ENCODE peak calls at places on chromosome 9, in five cellular contexts. One of them, this sample, is unnamed.
A peak's percentile ranks its signal among the peaks of the same experiment; 100 is the strongest.

GRCh38 chr9:5425006-5425628 is 12.6 kb downstream of the PLGRKT start:
- DNase-seq in stomach: no peak
- DNase-seq in HepG2: peak; percentile 20
- DNase-seq in A549: peak; percentile 59
- DNase-seq in breast epithelium: no peak
- DNase-seq in this sample: no peak

GRCh38 chr9:85716031-85716877 is 25.5 kb downstream of the AGTPBP1 start:
- DNase-seq in HepG2: no peak
- DNase-seq in breast epithelium: no peak
- DNase-seq in stomach: no peak
- DNase-seq in A549: no peak
- DNase-seq in this sample: no peak

GRCh38 chr9:121648799-121649198 is 2.6 kb upstream of the DAB2IP start:
- DNase-seq in stomach: no peak
- DNase-seq in A549: no peak
- DNase-seq in breast epithelium: no peak
- DNase-seq in HepG2: no peak
- DNase-seq in this sample: no peak

GRCh38 chr9:119289740-119290139 is 79.5 kb downstream of the BRINP1 start:
- DNase-seq in breast epithelium: peak; percentile 30
- DNase-seq in A549: peak; percentile 53
- DNase-seq in stomach: peak; percentile 33
- DNase-seq in HepG2: peak; percentile 32
- DNase-seq in this sample: no peak

GRCh38 chr9:114504341-114505186 is 709 bp downstream of the WHRN start:
- DNase-seq in breast epithelium: peak; percentile 48
- DNase-seq in A549: peak; percentile 60
- DNase-seq in HepG2: no peak
- DNase-seq in stomach: peak; percentile 44
- DNase-seq in this sample: peak; percentile 83

GRCh38 chr9:136024696-136025316 is 63.6 kb upstream of the UBAC1 start:
- DNase-seq in stomach: no peak
- DNase-seq in A549: no peak
- DNase-seq in HepG2: no peak
- DNase-seq in breast epithelium: no peak
- DNase-seq in this sample: no peak

GRCh38 chr9:78038620-78039300 is 7.1 kb upstream of the GNAQ start:
- DNase-seq in HepG2: no peak
- DNase-seq in A549: no peak
- DNase-seq in breast epithelium: no peak
- DNase-seq in stomach: no peak
- DNase-seq in this sample: no peak

GRCh38 chr9:37005517-37006140 is 28.4 kb downstream of the PAX5 start:
- DNase-seq in breast epithelium: no peak
- DNase-seq in stomach: no peak
- DNase-seq in A549: no peak
- DNase-seq in HepG2: no peak
- DNase-seq in this sample: no peak

GRCh38 chr9:8653855-8654254 is 854.3 kb upstream of the DMAC1 start:
- DNase-seq in A549: no peak
- DNase-seq in breast epithelium: no peak
- DNase-seq in HepG2: no peak
- DNase-seq in stomach: no peak
- DNase-seq in this sample: no peak

GRCh38 chr9:4066120-4066519 is 233.7 kb downstream of the GLIS3 start:
- DNase-seq in A549: no peak
- DNase-seq in breast epithelium: no peak
- DNase-seq in stomach: no peak
- DNase-seq in HepG2: no peak
- DNase-seq in this sample: no peak

GRCh38 chr9:76996700-76997099 is 22.8 kb upstream of the FOXB2 start:
- DNase-seq in stomach: no peak
- DNase-seq in HepG2: peak; percentile 12
- DNase-seq in A549: peak; percentile 37
- DNase-seq in breast epithelium: no peak
- DNase-seq in this sample: no peak

GRCh38 chr9:124873664-124874063 is 11.7 kb downstream of the ARPC5L start:
- DNase-seq in breast epithelium: no peak
- DNase-seq in HepG2: no peak
- DNase-seq in stomach: no peak
- DNase-seq in A549: no peak
- DNase-seq in this sample: no peak

DNA sequence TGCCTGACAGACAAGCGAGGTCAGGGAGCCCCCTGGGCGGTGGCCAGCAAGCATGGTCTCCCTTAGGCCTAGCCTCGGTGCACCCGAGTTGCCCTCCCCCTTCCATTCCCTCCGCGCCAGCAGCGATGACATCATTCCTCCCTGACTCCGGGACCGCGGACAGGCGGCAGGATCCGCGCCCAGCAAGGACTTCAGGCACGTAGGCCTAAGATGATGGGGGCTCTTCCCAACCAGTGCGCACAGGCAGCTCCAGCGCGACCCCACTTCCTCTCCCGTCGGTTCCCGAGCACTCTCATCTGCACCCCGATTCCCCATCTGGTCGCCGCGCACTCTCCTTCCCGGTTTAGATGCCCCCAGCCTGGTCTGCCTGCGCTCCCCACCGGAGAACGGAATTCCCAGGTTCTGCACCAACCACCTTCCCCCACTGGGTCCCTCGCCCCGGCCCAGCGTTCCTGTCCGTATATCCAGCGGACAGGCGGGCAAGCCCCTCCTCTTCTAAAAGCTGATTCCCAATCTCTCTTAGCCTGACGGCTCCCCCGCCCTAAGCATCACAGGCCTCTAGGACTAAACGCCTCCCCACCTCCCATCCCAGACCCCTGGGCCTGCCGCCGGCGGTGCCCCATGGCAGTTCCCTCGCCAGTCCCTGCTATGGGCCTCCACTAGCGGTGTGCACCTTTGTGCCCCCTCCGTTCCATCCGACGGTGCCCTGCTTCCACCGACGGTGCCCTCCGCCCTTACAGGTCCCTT is 931 bp downstream of the FAM219A start:
- DNase-seq in stomach: peak; percentile 66
- DNase-seq in HepG2: no peak
- DNase-seq in breast epithelium: peak; percentile 59
- DNase-seq in A549: peak; percentile 62
- DNase-seq in this sample: peak; percentile 85
- TF ChIP-seq POLR2A in stomach: no peak
- TF ChIP-seq POLR2A in HepG2: no peak
- TF ChIP-seq POLR2A in breast epithelium: no peak
- TF ChIP-seq POLR2A in A549: no peak
- TF ChIP-seq POLR2A in this sample: no peak

DNA sequence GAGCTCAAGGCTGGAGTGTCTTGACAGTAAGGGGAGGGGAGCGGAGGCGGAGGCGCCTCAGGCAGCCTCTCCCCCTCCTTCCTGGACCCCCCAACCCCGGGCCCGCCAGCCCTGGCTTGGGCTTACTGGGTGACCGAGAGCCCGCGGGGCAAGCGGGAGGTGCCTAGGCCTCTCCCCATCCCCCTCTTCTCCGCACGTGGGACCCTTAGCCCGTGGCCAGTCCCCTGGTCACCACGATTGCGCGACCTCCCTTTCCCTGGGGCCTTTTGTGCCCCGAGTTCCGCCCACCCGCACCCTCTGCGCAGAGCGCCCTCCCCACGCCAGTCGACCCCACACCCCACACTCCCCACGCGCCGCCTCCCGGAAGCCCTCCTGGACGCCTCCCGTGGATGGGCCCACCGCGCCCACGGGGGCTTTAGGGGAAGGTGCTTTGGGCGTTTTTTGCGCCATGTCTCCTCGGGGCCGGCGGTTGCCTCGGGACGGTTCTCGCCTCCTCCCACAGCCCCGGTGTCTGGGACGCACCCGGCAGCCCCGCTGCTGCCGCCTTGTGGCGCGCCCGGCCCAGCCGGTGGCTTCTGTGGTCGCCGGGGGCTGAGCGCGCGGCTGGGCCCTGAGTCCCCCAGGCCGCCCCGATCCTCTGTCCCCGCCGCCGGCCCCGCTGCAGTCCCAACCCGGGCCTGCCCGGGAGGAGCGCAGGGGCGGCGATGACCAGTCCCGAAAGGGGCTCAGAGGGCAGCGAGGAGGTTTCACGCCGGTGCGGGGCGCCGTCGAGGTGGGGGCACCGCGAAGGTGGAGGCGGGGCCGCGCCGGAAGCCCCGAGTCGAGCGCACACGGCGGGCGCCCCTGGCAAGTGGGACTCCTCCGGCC is 3.2 kb downstream of the TOR4A start:
- DNase-seq in breast epithelium: no peak
- DNase-seq in HepG2: no peak
- DNase-seq in stomach: no peak
- DNase-seq in A549: no peak
- DNase-seq in this sample: no peak
- TF ChIP-seq CTCF in breast epithelium: no peak
- TF ChIP-seq CTCF in HepG2: no peak
- TF ChIP-seq CTCF in stomach: no peak
- TF ChIP-seq CTCF in A549: no peak
- TF ChIP-seq CTCF in this sample: peak; percentile 46

GRCh38 chr9:131723632-131724031 is 16.2 kb downstream of the RAPGEF1 start:
- DNase-seq in breast epithelium: no peak
- DNase-seq in stomach: no peak
- DNase-seq in A549: no peak
- DNase-seq in HepG2: no peak
- DNase-seq in this sample: no peak
- H3K4me1 ChIP-seq in breast epithelium: no peaks in the 10 kb centered on the region
- H3K4me1 ChIP-seq in stomach: peaks cover 72% of the 10 kb centered on the region
- H3K4me1 ChIP-seq in A549: peaks cover 18% of the 10 kb centered on the region
- H3K4me1 ChIP-seq in HepG2: peaks cover 34% of the 10 kb centered on the region
- H3K4me1 ChIP-seq in this sample: peaks cover 45% of the 10 kb centered on the region

GRCh38 chr9:22009563-22009867 is 410 bp upstream of the CDKN2B start:
- DNase-seq in breast epithelium: no peak
- DNase-seq in HepG2: no peak
- DNase-seq in A549: no peak
- DNase-seq in stomach: no peak
- DNase-seq in this sample: no peak

GRCh38 chr9:22010881-22011625 is 1.9 kb upstream of the CDKN2B start:
- DNase-seq in HepG2: peak; percentile 20
- DNase-seq in A549: no peak
- DNase-seq in stomach: no peak
- DNase-seq in breast epithelium: no peak
- DNase-seq in this sample: no peak

GRCh38 chr9:22005083-22005699 is 3.9 kb downstream of the CDKN2B start:
- DNase-seq in stomach: no peak
- DNase-seq in breast epithelium: no peak
- DNase-seq in HepG2: no peak
- DNase-seq in A549: no peak
- DNase-seq in this sample: no peak

GRCh38 chr9:22005700-22006605 is 3.2 kb downstream of the CDKN2B start:
- DNase-seq in breast epithelium: no peak
- DNase-seq in HepG2: no peak
- DNase-seq in A549: no peak
- DNase-seq in stomach: no peak
- DNase-seq in this sample: no peak

DNA sequence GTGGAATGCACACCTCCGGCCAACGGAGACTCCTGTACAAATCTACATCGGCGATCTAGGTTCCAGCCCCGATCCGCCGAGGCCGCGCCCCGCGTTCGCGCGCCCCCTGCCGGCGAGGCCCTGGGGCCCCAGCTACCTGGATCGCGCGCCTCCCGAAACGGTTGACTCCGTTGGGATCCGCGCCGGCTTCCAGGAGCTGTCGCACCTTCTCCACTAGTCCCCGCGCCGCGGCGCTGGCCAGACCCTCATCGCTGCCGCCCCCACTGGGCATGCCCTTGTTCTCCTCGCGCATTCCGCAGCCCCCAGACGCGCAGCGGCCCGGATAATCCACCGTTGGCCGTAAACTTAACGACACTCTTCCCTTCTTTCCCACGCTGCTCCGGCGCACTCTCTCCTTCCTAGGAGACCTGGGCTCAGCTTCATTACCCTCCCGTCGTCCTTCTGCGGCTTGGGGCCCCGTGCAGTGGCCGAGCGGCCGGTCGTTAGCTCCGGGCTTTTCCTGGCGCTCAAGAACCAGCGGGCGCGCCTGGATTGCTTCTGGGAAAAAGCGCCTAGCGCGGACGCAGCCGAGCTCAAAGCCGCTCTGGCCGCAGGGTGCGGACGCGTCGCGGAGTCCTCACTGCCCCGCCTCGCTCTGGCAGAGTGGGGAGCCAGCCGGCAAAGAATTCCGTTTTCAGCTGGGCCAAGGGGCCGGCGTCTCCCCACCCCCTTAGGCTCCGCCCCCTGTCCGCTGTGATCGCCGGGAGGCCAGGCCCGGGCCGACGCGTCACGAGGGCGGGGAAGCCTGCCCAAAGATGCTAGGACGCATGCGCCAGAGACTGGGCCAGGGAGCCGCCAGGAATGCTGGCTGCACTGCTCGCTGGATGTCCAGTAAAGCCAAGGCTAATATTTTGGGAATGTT is at the start of gene CDKN2B:
- DNase-seq in stomach: peak; percentile 96
- DNase-seq in breast epithelium: peak; percentile 90
- DNase-seq in A549: no peak
- DNase-seq in HepG2: peak; percentile 85
- DNase-seq in this sample: peak; percentile 97
- TF ChIP-seq POLR2A in stomach: no peak
- TF ChIP-seq POLR2A in breast epithelium: no peak
- TF ChIP-seq POLR2A in A549: no peak
- TF ChIP-seq POLR2A in HepG2: peak; percentile 71
- TF ChIP-seq POLR2A in this sample: peak; percentile 29

This sample was measured in suprapubic skin.